ENCODE peak calls at places on chromosome 6, in six cellular contexts. One of them, this sample, is unnamed.

GRCh38 chr6:11236351-11236750 is 3.9 kb upstream of the NEDD9 start:
- DNase-seq in aorta: no peak
- DNase-seq in activated T-cell treated with anti-CD3 and anti-CD28 coated beads, Interleukin-2, amount 50 U/mL, for 4 hours: peak
- DNase-seq in choroid plexus epithelial cell: peak
- DNase-seq in RCC 7860: peak
- DNase-seq in activated naive CD8-positive, alpha-beta T cell treated with anti-CD3 and anti-CD28 coated beads, Interleukin-2, amount 50 U/mL, for 24 hours: peak
- DNase-seq in this sample: no peak

GRCh38 chr6:6674872-6675271 is 86.4 kb downstream of the LY86 start:
- DNase-seq in aorta: no peak
- DNase-seq in activated T-cell treated with anti-CD3 and anti-CD28 coated beads, Interleukin-2, amount 50 U/mL, for 4 hours: no peak
- DNase-seq in choroid plexus epithelial cell: no peak
- DNase-seq in RCC 7860: no peak
- DNase-seq in activated naive CD8-positive, alpha-beta T cell treated with anti-CD3 and anti-CD28 coated beads, Interleukin-2, amount 50 U/mL, for 24 hours: no peak
- DNase-seq in this sample: peak

GRCh38 chr6:108168501-108168979 is 2.7 kb downstream of the NR2E1 start:
- DNase-seq in aorta: no peak
- DNase-seq in activated T-cell treated with anti-CD3 and anti-CD28 coated beads, Interleukin-2, amount 50 U/mL, for 4 hours: no peak
- DNase-seq in choroid plexus epithelial cell: peak
- DNase-seq in RCC 7860: no peak
- DNase-seq in activated naive CD8-positive, alpha-beta T cell treated with anti-CD3 and anti-CD28 coated beads, Interleukin-2, amount 50 U/mL, for 24 hours: peak
- DNase-seq in this sample: peak

GRCh38 chr6:53795702-53796450 is 1.1 kb downstream of the LRRC1 start:
- DNase-seq in aorta: peak
- DNase-seq in activated T-cell treated with anti-CD3 and anti-CD28 coated beads, Interleukin-2, amount 50 U/mL, for 4 hours: peak
- DNase-seq in choroid plexus epithelial cell: no peak
- DNase-seq in RCC 7860: no peak
- DNase-seq in activated naive CD8-positive, alpha-beta T cell treated with anti-CD3 and anti-CD28 coated beads, Interleukin-2, amount 50 U/mL, for 24 hours: peak
- DNase-seq in this sample: peak

GRCh38 chr6:7469696-7470095 is 71.8 kb upstream of the DSP start:
- DNase-seq in aorta: no peak
- DNase-seq in activated T-cell treated with anti-CD3 and anti-CD28 coated beads, Interleukin-2, amount 50 U/mL, for 4 hours: no peak
- DNase-seq in choroid plexus epithelial cell: no peak
- DNase-seq in RCC 7860: no peak
- DNase-seq in activated naive CD8-positive, alpha-beta T cell treated with anti-CD3 and anti-CD28 coated beads, Interleukin-2, amount 50 U/mL, for 24 hours: no peak
- DNase-seq in this sample: no peak

GRCh38 chr6:141677598-141678211 is 455.0 kb upstream of the GJE1 start:
- DNase-seq in aorta: no peak
- DNase-seq in activated T-cell treated with anti-CD3 and anti-CD28 coated beads, Interleukin-2, amount 50 U/mL, for 4 hours: no peak
- DNase-seq in choroid plexus epithelial cell: peak
- DNase-seq in RCC 7860: peak
- DNase-seq in activated naive CD8-positive, alpha-beta T cell treated with anti-CD3 and anti-CD28 coated beads, Interleukin-2, amount 50 U/mL, for 24 hours: no peak
- DNase-seq in this sample: peak

GRCh38 chr6:122984393-122984792 is 11.6 kb upstream of the CLVS2 start:
- DNase-seq in aorta: no peak
- DNase-seq in activated T-cell treated with anti-CD3 and anti-CD28 coated beads, Interleukin-2, amount 50 U/mL, for 4 hours: no peak
- DNase-seq in choroid plexus epithelial cell: no peak
- DNase-seq in RCC 7860: no peak
- DNase-seq in activated naive CD8-positive, alpha-beta T cell treated with anti-CD3 and anti-CD28 coated beads, Interleukin-2, amount 50 U/mL, for 24 hours: no peak
- DNase-seq in this sample: no peak

GRCh38 chr6:90294614-90294988 is 2.0 kb downstream of the BACH2 start:
- DNase-seq in aorta: no peak
- DNase-seq in activated T-cell treated with anti-CD3 and anti-CD28 coated beads, Interleukin-2, amount 50 U/mL, for 4 hours: peak
- DNase-seq in choroid plexus epithelial cell: no peak
- DNase-seq in RCC 7860: no peak
- DNase-seq in activated naive CD8-positive, alpha-beta T cell treated with anti-CD3 and anti-CD28 coated beads, Interleukin-2, amount 50 U/mL, for 24 hours: peak
- DNase-seq in this sample: no peak

GRCh38 chr6:15763827-15764226 is 101.0 kb upstream of the DTNBP1 start:
- DNase-seq in aorta: no peak
- DNase-seq in activated T-cell treated with anti-CD3 and anti-CD28 coated beads, Interleukin-2, amount 50 U/mL, for 4 hours: no peak
- DNase-seq in choroid plexus epithelial cell: peak
- DNase-seq in RCC 7860: peak
- DNase-seq in activated naive CD8-positive, alpha-beta T cell treated with anti-CD3 and anti-CD28 coated beads, Interleukin-2, amount 50 U/mL, for 24 hours: peak
- DNase-seq in this sample: no peak

GRCh38 chr6:3527797-3528067 is 70.9 kb upstream of the SLC22A23 start:
- DNase-seq in aorta: no peak
- DNase-seq in activated T-cell treated with anti-CD3 and anti-CD28 coated beads, Interleukin-2, amount 50 U/mL, for 4 hours: no peak
- DNase-seq in choroid plexus epithelial cell: no peak
- DNase-seq in RCC 7860: no peak
- DNase-seq in activated naive CD8-positive, alpha-beta T cell treated with anti-CD3 and anti-CD28 coated beads, Interleukin-2, amount 50 U/mL, for 24 hours: no peak
- DNase-seq in this sample: no peak

GRCh38 chr6:13226071-13226470 is 102.3 kb downstream of the TBC1D7 start:
- DNase-seq in aorta: no peak
- DNase-seq in activated T-cell treated with anti-CD3 and anti-CD28 coated beads, Interleukin-2, amount 50 U/mL, for 4 hours: no peak
- DNase-seq in choroid plexus epithelial cell: no peak
- DNase-seq in RCC 7860: no peak
- DNase-seq in activated naive CD8-positive, alpha-beta T cell treated with anti-CD3 and anti-CD28 coated beads, Interleukin-2, amount 50 U/mL, for 24 hours: no peak
- DNase-seq in this sample: no peak

GRCh38 chr6:110953633-110954303 is 4.7 kb upstream of the GTF3C6 start:
- DNase-seq in aorta: no peak
- DNase-seq in activated T-cell treated with anti-CD3 and anti-CD28 coated beads, Interleukin-2, amount 50 U/mL, for 4 hours: no peak
- DNase-seq in choroid plexus epithelial cell: no peak
- DNase-seq in RCC 7860: no peak
- DNase-seq in activated naive CD8-positive, alpha-beta T cell treated with anti-CD3 and anti-CD28 coated beads, Interleukin-2, amount 50 U/mL, for 24 hours: no peak
- DNase-seq in this sample: no peak

GRCh38 chr6:152089992-152090391 is 282.5 kb downstream of the ESR1 start:
- DNase-seq in aorta: peak
- DNase-seq in activated T-cell treated with anti-CD3 and anti-CD28 coated beads, Interleukin-2, amount 50 U/mL, for 4 hours: no peak
- DNase-seq in choroid plexus epithelial cell: peak
- DNase-seq in RCC 7860: peak
- DNase-seq in activated naive CD8-positive, alpha-beta T cell treated with anti-CD3 and anti-CD28 coated beads, Interleukin-2, amount 50 U/mL, for 24 hours: no peak
- DNase-seq in this sample: no peak

GRCh38 chr6:112622036-112622435 is 274.9 kb downstream of the RFPL4B start:
- DNase-seq in aorta: no peak
- DNase-seq in activated T-cell treated with anti-CD3 and anti-CD28 coated beads, Interleukin-2, amount 50 U/mL, for 4 hours: no peak
- DNase-seq in choroid plexus epithelial cell: peak
- DNase-seq in RCC 7860: no peak
- DNase-seq in activated naive CD8-positive, alpha-beta T cell treated with anti-CD3 and anti-CD28 coated beads, Interleukin-2, amount 50 U/mL, for 24 hours: no peak
- DNase-seq in this sample: no peak

GRCh38 chr6:48826318-48826595 is 636.8 kb downstream of the MMUT start:
- DNase-seq in aorta: no peak
- DNase-seq in activated T-cell treated with anti-CD3 and anti-CD28 coated beads, Interleukin-2, amount 50 U/mL, for 4 hours: no peak
- DNase-seq in choroid plexus epithelial cell: no peak
- DNase-seq in RCC 7860: no peak
- DNase-seq in activated naive CD8-positive, alpha-beta T cell treated with anti-CD3 and anti-CD28 coated beads, Interleukin-2, amount 50 U/mL, for 24 hours: no peak
- DNase-seq in this sample: no peak

GRCh38 chr6:1797801-1798200 is 188.1 kb downstream of the FOXC1 start:
- DNase-seq in aorta: no peak
- DNase-seq in activated T-cell treated with anti-CD3 and anti-CD28 coated beads, Interleukin-2, amount 50 U/mL, for 4 hours: no peak
- DNase-seq in choroid plexus epithelial cell: peak
- DNase-seq in RCC 7860: peak
- DNase-seq in activated naive CD8-positive, alpha-beta T cell treated with anti-CD3 and anti-CD28 coated beads, Interleukin-2, amount 50 U/mL, for 24 hours: no peak
- DNase-seq in this sample: no peak

GRCh38 chr6:159797554-159797953 is 2.5 kb upstream of the PNLDC1 start:
- DNase-seq in aorta: no peak
- DNase-seq in activated T-cell treated with anti-CD3 and anti-CD28 coated beads, Interleukin-2, amount 50 U/mL, for 4 hours: no peak
- DNase-seq in choroid plexus epithelial cell: no peak
- DNase-seq in RCC 7860: no peak
- DNase-seq in activated naive CD8-positive, alpha-beta T cell treated with anti-CD3 and anti-CD28 coated beads, Interleukin-2, amount 50 U/mL, for 24 hours: no peak
- DNase-seq in this sample: no peak